ENCODE peak calls at places on chromosomes 3 and 15, in nine cellular contexts. One of them, this sample, is unnamed. For H3K4me1, the result is how much of the 10 kb centered on the place peaks cover.

GRCh38 chr3:42043116-42043796 is 47.9 kb upstream of the TRAK1 start:
- DNase-seq in hepatocyte: peak
- DNase-seq in heart left ventricle: peak
- DNase-seq in colonic mucosa: peak
- DNase-seq in mammary epithelial cell: no peak
- DNase-seq in lower lobe of right lung: no peak
- DNase-seq in fibroblast of lung: peak
- DNase-seq in stomach: no peak
- DNase-seq in neural progenitor cell: peak
- DNase-seq in this sample: no peak

GRCh38 chr3:95237783-95238182 is 1174.9 kb downstream of the NSUN3 start:
- DNase-seq in hepatocyte: no peak
- DNase-seq in heart left ventricle: no peak
- DNase-seq in colonic mucosa: no peak
- DNase-seq in mammary epithelial cell: no peak
- DNase-seq in lower lobe of right lung: no peak
- DNase-seq in fibroblast of lung: no peak
- DNase-seq in stomach: no peak
- DNase-seq in neural progenitor cell: no peak
- DNase-seq in this sample: no peak

GRCh38 chr3:194206375-194206774 is 70.4 kb downstream of the HES1 start:
- DNase-seq in hepatocyte: no peak
- DNase-seq in heart left ventricle: no peak
- DNase-seq in colonic mucosa: peak
- DNase-seq in mammary epithelial cell: no peak
- DNase-seq in lower lobe of right lung: peak
- DNase-seq in fibroblast of lung: peak
- DNase-seq in stomach: no peak
- DNase-seq in neural progenitor cell: no peak
- DNase-seq in this sample: peak

GRCh38 chr3:108088697-108089096 is 2.1 kb downstream of the CD47 start:
- DNase-seq in hepatocyte: no peak
- DNase-seq in heart left ventricle: no peak
- DNase-seq in colonic mucosa: no peak
- DNase-seq in mammary epithelial cell: peak
- DNase-seq in lower lobe of right lung: no peak
- DNase-seq in fibroblast of lung: peak
- DNase-seq in stomach: no peak
- DNase-seq in neural progenitor cell: no peak
- DNase-seq in this sample: no peak

GRCh38 chr15:93179704-93180103 is 90.7 kb upstream of the RGMA start:
- DNase-seq in hepatocyte: peak
- DNase-seq in heart left ventricle: no peak
- DNase-seq in colonic mucosa: no peak
- DNase-seq in mammary epithelial cell: no peak
- DNase-seq in lower lobe of right lung: no peak
- DNase-seq in fibroblast of lung: peak
- DNase-seq in stomach: no peak
- DNase-seq in neural progenitor cell: peak
- DNase-seq in this sample: no peak

GRCh38 chr3:152210697-152211096 is 58.0 kb upstream of the MBNL1 start:
- DNase-seq in hepatocyte: no peak
- DNase-seq in heart left ventricle: no peak
- DNase-seq in colonic mucosa: no peak
- DNase-seq in mammary epithelial cell: no peak
- DNase-seq in lower lobe of right lung: no peak
- DNase-seq in fibroblast of lung: no peak
- DNase-seq in stomach: no peak
- DNase-seq in neural progenitor cell: no peak
- DNase-seq in this sample: no peak

GRCh38 chr3:10361375-10361774 is 40.5 kb upstream of the SEC13 start:
- DNase-seq in hepatocyte: no peak
- DNase-seq in heart left ventricle: peak
- DNase-seq in colonic mucosa: no peak
- DNase-seq in mammary epithelial cell: no peak
- DNase-seq in lower lobe of right lung: peak
- DNase-seq in fibroblast of lung: no peak
- DNase-seq in stomach: no peak
- DNase-seq in neural progenitor cell: no peak
- DNase-seq in this sample: no peak

GRCh38 chr15:42704492-42704926 is 32.4 kb downstream of the CDAN1 start:
- DNase-seq in hepatocyte: peak
- DNase-seq in heart left ventricle: no peak
- DNase-seq in colonic mucosa: peak
- DNase-seq in mammary epithelial cell: peak
- DNase-seq in lower lobe of right lung: no peak
- DNase-seq in fibroblast of lung: peak
- DNase-seq in stomach: peak
- DNase-seq in neural progenitor cell: peak
- DNase-seq in this sample: no peak

GRCh38 chr3:99878005-99878404 is 60.3 kb downstream of the CMSS1 start:
- DNase-seq in hepatocyte: peak
- DNase-seq in heart left ventricle: no peak
- DNase-seq in colonic mucosa: no peak
- DNase-seq in mammary epithelial cell: peak
- DNase-seq in lower lobe of right lung: no peak
- DNase-seq in fibroblast of lung: peak
- DNase-seq in stomach: no peak
- DNase-seq in neural progenitor cell: no peak
- DNase-seq in this sample: no peak

GRCh38 chr3:39222939-39223338 is 30.5 kb upstream of the XIRP1 start:
- DNase-seq in hepatocyte: no peak
- DNase-seq in heart left ventricle: no peak
- DNase-seq in colonic mucosa: no peak
- DNase-seq in mammary epithelial cell: no peak
- DNase-seq in lower lobe of right lung: no peak
- DNase-seq in fibroblast of lung: no peak
- DNase-seq in stomach: no peak
- DNase-seq in neural progenitor cell: no peak
- DNase-seq in this sample: no peak

GRCh38 chr3:87350367-87351199 is 74.2 kb upstream of the POU1F1 start:
- DNase-seq in hepatocyte: peak
- DNase-seq in heart left ventricle: no peak
- DNase-seq in colonic mucosa: peak
- DNase-seq in mammary epithelial cell: peak
- DNase-seq in lower lobe of right lung: no peak
- DNase-seq in fibroblast of lung: peak
- DNase-seq in stomach: no peak
- DNase-seq in neural progenitor cell: peak
- DNase-seq in this sample: no peak

GRCh38 chr3:140386357-140387100 is 291.3 kb upstream of the TRIM42 start:
- DNase-seq in hepatocyte: no peak
- DNase-seq in heart left ventricle: no peak
- DNase-seq in colonic mucosa: no peak
- DNase-seq in mammary epithelial cell: no peak
- DNase-seq in lower lobe of right lung: no peak
- DNase-seq in fibroblast of lung: no peak
- DNase-seq in stomach: no peak
- DNase-seq in neural progenitor cell: peak
- DNase-seq in this sample: no peak

DNA sequence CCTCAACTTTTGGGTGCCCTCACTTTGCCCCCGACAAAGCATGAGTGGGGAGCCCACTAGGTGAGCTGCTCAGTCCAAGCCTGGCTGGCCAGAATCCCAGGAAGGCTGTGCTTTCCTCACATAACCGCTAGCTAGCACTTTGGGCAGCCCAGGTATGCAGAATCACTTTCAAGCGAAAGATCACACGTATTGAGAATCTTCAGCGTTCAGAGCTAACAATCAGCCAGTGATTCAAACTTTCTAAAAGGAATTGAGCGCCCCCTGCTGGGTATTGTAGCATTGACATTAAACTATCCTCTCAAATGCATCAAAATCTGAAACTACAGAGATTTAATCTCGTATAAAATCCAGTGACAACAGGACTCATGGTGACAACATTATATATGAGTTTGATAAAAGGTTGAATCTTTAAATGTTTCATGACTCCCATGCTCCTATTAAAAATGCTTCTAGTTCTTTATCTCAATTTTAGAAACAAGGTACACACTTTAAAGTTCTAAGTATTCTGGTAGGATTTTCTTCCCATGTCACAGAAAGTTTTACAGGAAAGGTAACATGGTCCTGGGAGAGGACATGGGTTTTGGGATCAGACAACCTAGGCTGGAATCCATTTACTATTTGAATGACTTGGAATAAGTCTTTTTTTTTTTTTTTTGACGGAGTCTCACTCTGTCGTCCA is 11.8 kb downstream of the ANAPC13 start:
- DNase-seq in hepatocyte: peak
- DNase-seq in heart left ventricle: no peak
- DNase-seq in colonic mucosa: peak
- DNase-seq in mammary epithelial cell: peak
- DNase-seq in lower lobe of right lung: no peak
- DNase-seq in fibroblast of lung: peak
- DNase-seq in stomach: peak
- DNase-seq in neural progenitor cell: peak
- DNase-seq in this sample: no peak
- H3K4me1 ChIP-seq in hepatocyte: under half
- H3K4me1 ChIP-seq in heart left ventricle: under half
- H3K4me1 ChIP-seq in colonic mucosa: under half
- H3K4me1 ChIP-seq in mammary epithelial cell: half or more
- H3K4me1 ChIP-seq in lower lobe of right lung: under half
- H3K4me1 ChIP-seq in fibroblast of lung: under half
- H3K4me1 ChIP-seq in stomach: under half
- H3K4me1 ChIP-seq in neural progenitor cell: under half
- H3K4me1 ChIP-seq in this sample: under half

DNA sequence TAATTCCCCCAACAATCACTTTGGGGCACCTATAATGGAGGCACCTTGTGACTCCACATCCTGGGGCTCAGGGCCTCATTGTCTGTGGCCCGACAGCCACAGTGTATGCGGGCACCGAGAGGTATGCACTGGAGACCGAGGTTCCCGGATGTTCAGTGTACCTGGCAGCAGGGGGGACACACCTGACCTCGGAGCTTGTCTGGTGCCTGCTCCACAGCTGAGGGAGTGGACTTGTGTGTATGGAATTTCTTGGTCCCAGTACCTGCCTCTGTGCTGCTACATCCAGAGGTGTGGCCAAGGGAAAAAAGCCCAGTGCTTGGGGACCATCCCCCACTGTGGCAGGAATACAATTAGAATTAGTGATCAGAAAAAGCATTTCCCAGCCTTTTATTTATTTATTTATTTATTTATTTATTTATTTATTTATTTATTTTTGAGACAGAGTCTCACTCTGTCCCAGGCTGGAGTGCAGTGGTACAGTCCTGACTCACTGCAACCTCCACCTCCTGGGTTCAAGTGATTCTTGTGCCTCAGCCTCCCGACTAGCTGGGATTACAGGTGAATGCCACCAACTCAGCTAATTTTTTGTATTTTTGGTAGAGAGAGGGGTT is 8.8 kb upstream of the AEN start:
- DNase-seq in hepatocyte: no peak
- DNase-seq in heart left ventricle: no peak
- DNase-seq in colonic mucosa: no peak
- DNase-seq in mammary epithelial cell: no peak
- DNase-seq in lower lobe of right lung: no peak
- DNase-seq in fibroblast of lung: no peak
- DNase-seq in stomach: no peak
- DNase-seq in neural progenitor cell: no peak
- DNase-seq in this sample: no peak
- H3K4me3 ChIP-seq in hepatocyte: no peak
- H3K4me3 ChIP-seq in heart left ventricle: no peak
- H3K4me3 ChIP-seq in colonic mucosa: no peak
- H3K4me3 ChIP-seq in mammary epithelial cell: no peak
- H3K4me3 ChIP-seq in lower lobe of right lung: no peak
- H3K4me3 ChIP-seq in fibroblast of lung: no peak
- H3K4me3 ChIP-seq in stomach: no peak
- H3K4me3 ChIP-seq in neural progenitor cell: no peak
- H3K4me3 ChIP-seq in this sample: no peak

GRCh38 chr3:58175429-58176184 is 35.2 kb downstream of the DNASE1L3 start:
- DNase-seq in hepatocyte: peak
- DNase-seq in heart left ventricle: no peak
- DNase-seq in colonic mucosa: peak
- DNase-seq in mammary epithelial cell: no peak
- DNase-seq in lower lobe of right lung: no peak
- DNase-seq in fibroblast of lung: peak
- DNase-seq in stomach: peak
- DNase-seq in neural progenitor cell: peak
- DNase-seq in this sample: no peak

GRCh38 chr3:58175098-58175428 is 35.7 kb downstream of the DNASE1L3 start:
- DNase-seq in hepatocyte: no peak
- DNase-seq in heart left ventricle: no peak
- DNase-seq in colonic mucosa: no peak
- DNase-seq in mammary epithelial cell: no peak
- DNase-seq in lower lobe of right lung: no peak
- DNase-seq in fibroblast of lung: no peak
- DNase-seq in stomach: no peak
- DNase-seq in neural progenitor cell: no peak
- DNase-seq in this sample: no peak

GRCh38 chr3:58176185-58176530 is 34.6 kb downstream of the DNASE1L3 start:
- DNase-seq in hepatocyte: no peak
- DNase-seq in heart left ventricle: no peak
- DNase-seq in colonic mucosa: no peak
- DNase-seq in mammary epithelial cell: no peak
- DNase-seq in lower lobe of right lung: no peak
- DNase-seq in fibroblast of lung: no peak
- DNase-seq in stomach: no peak
- DNase-seq in neural progenitor cell: no peak
- DNase-seq in this sample: no peak

GRCh38 chr3:58173029-58173669 is 37.6 kb downstream of the DNASE1L3 start:
- DNase-seq in hepatocyte: no peak
- DNase-seq in heart left ventricle: no peak
- DNase-seq in colonic mucosa: no peak
- DNase-seq in mammary epithelial cell: no peak
- DNase-seq in lower lobe of right lung: no peak
- DNase-seq in fibroblast of lung: no peak
- DNase-seq in stomach: no peak
- DNase-seq in neural progenitor cell: no peak
- DNase-seq in this sample: no peak

GRCh38 chr3:58173670-58174472 is 36.9 kb downstream of the DNASE1L3 start:
- DNase-seq in hepatocyte: peak
- DNase-seq in heart left ventricle: peak
- DNase-seq in colonic mucosa: peak
- DNase-seq in mammary epithelial cell: no peak
- DNase-seq in lower lobe of right lung: no peak
- DNase-seq in fibroblast of lung: no peak
- DNase-seq in stomach: peak
- DNase-seq in neural progenitor cell: peak
- DNase-seq in this sample: no peak
- TF ChIP-seq CTCF in hepatocyte: peak
- TF ChIP-seq CTCF in heart left ventricle: peak
- TF ChIP-seq CTCF in colonic mucosa: peak
- TF ChIP-seq CTCF in mammary epithelial cell: peak
- TF ChIP-seq CTCF in lower lobe of right lung: peak
- TF ChIP-seq CTCF in fibroblast of lung: peak
- TF ChIP-seq CTCF in stomach: peak
- TF ChIP-seq CTCF in neural progenitor cell: peak
- TF ChIP-seq CTCF in this sample: no peak

GRCh38 chr15:37253877-37254276 is 153.5 kb upstream of the MEIS2 start:
- DNase-seq in hepatocyte: no peak
- DNase-seq in heart left ventricle: no peak
- DNase-seq in colonic mucosa: no peak
- DNase-seq in mammary epithelial cell: no peak
- DNase-seq in lower lobe of right lung: no peak
- DNase-seq in fibroblast of lung: peak
- DNase-seq in stomach: no peak
- DNase-seq in neural progenitor cell: no peak
- DNase-seq in this sample: no peak
- H3K4me1 ChIP-seq in hepatocyte: under half
- H3K4me1 ChIP-seq in heart left ventricle: under half
- H3K4me1 ChIP-seq in colonic mucosa: under half
- H3K4me1 ChIP-seq in mammary epithelial cell: under half
- H3K4me1 ChIP-seq in lower lobe of right lung: under half
- H3K4me1 ChIP-seq in fibroblast of lung: under half
- H3K4me1 ChIP-seq in stomach: under half
- H3K4me1 ChIP-seq in neural progenitor cell: under half
- H3K4me1 ChIP-seq in this sample: under half